ENCODE peak calls at places on chromosomes 11 and 22, in nine cellular contexts. V is cardiac muscle cell; K is brain microvascular endothelial cell; X is left ventricle myocardium inferior; A is WERI-Rb-1; W is tibial nerve; N is stimulated activated CD4-positive, alpha-beta T cell treated with anti-CD3 and anti-CD28 coated beads, Interleukin-4, amount 100 ng/mL, for 24 hours; F is erythroblast; C is activated CD4-positive, CD25-positive, alpha-beta regulatory T cell. D is an unnamed sample.

GRCh38 chr11:117201516-117201866 is 2.3 kb downstream of the TAGLN start:
- DNase-seq in A (no peak), X (no peak), W (no peak), V (no peak), N (no peak), C (no peak), K (no peak), F (no peak), D (no peak)

GRCh38 chr11:117859061-117859460 is 17.4 kb downstream of the FXYD6 start:
- DNase-seq in N (no peak), C (no peak), K (no peak), A (no peak), W (no peak), V (no peak), X (no peak), F (no peak), D (no peak)

GRCh38 chr11:17697175-17697949 is 22.0 kb upstream of the MYOD1 start:
- DNase-seq in F (no peak), C (no peak), V (no peak), W (no peak), A (no peak), N (no peak), X (no peak), K (no peak), D (no peak)

GRCh38 chr11:77197626-77198320 is 69.7 kb downstream of the MYO7A start:
- DNase-seq in N (no peak), F (no peak), K (no peak), W (no peak), X (no peak), V (no peak), C (no peak), A (peak), D (no peak)

GRCh38 chr11:908273-908672 is 2.3 kb downstream of the CHID1 start:
- DNase-seq in X (no peak), A (no peak), F (peak), V (no peak), K (no peak), W (no peak), C (no peak), N (no peak), D (no peak)

GRCh38 chr11:61092908-61093763 is 9.2 kb upstream of the CD5 start:
- DNase-seq in X (no peak), F (no peak), W (no peak), K (no peak), C (no peak), N (no peak), A (no peak), V (no peak), D (peak)

GRCh38 chr22:25054943-25055511 is 102.5 kb downstream of the KIAA1671 start:
- DNase-seq in X (no peak), C (no peak), V (no peak), N (peak), K (no peak), A (no peak), W (peak), F (no peak), D (no peak)

GRCh38 chr22:20128902-20129746 is 2.5 kb upstream of the ZDHHC8 start:
- DNase-seq in V (peak), X (no peak), F (peak), N (peak), W (no peak), C (no peak), K (peak), A (peak), D (peak)

GRCh38 chr22:44862281-44862680 is 109.9 kb downstream of the ARHGAP8 start:
- DNase-seq in V (no peak), C (no peak), X (no peak), N (no peak), K (no peak), W (no peak), A (no peak), F (no peak), D (no peak)

GRCh38 chr11:117876049-117876340 is 463 bp downstream of the FXYD6 start:
- DNase-seq in F (no peak), V (no peak), X (no peak), C (no peak), A (no peak), K (no peak), N (no peak), W (no peak), D (no peak)

GRCh38 chr11:113178671-113179070 is 135.7 kb upstream of the TTC12 start:
- DNase-seq in W (no peak), A (no peak), C (no peak), V (peak), X (no peak), F (no peak), K (no peak), N (no peak), D (no peak)

GRCh38 chr11:121105063-121105480 is 4.0 kb downstream of the TECTA start:
- DNase-seq in V (no peak), W (peak), N (no peak), K (no peak), A (no peak), C (no peak), F (no peak), X (peak), D (no peak)

GRCh38 chr11:28657378-28658030 is 549.3 kb downstream of the METTL15 start:
- DNase-seq in N (no peak), F (no peak), X (no peak), V (no peak), K (no peak), W (no peak), C (no peak), A (no peak), D (no peak)

GRCh38 chr11:88307749-88308425 is 29.6 kb downstream of the CTSC start:
- DNase-seq in C (no peak), F (no peak), V (no peak), X (no peak), W (no peak), K (no peak), A (no peak), N (no peak), D (no peak)

GRCh38 chr11:95668113-95668512 is 121.5 kb downstream of the FAM76B start:
- DNase-seq in N (no peak), V (no peak), C (no peak), X (no peak), A (no peak), F (no peak), W (no peak), K (no peak), D (no peak)

GRCh38 chr22:19817561-19818263 is 37.0 kb downstream of the GNB1L start:
- DNase-seq in X (no peak), W (no peak), A (no peak), N (no peak), C (no peak), V (no peak), K (no peak), F (no peak), D (no peak)

GRCh38 chr11:117186431-117186761 is 7.9 kb downstream of the SIDT2 start:
- DNase-seq in X (no peak), A (no peak), N (no peak), V (no peak), C (no peak), K (no peak), F (no peak), W (peak), D (no peak)

D was measured in D341Med.